ENCODE peak calls at places on chromosomes 16 and 17, in five cellular contexts. C, Y, G, D and S are unnamed samples.

GRCh38 chr16:21599994-21600773 is 807 bp downstream of the METTL9 start:
- DNase-seq in G (no peak), C (no peak), Y (peak; percentile 20), D (no peak), S (peak; percentile 69)

GRCh38 chr17:2928294-2928890 is 132.2 kb downstream of the RAP1GAP2 start:
- DNase-seq in Y (no peak), G (no peak), C (no peak), D (no peak), S (no peak)

GRCh38 chr17:38701504-38702165 is 3.4 kb upstream of the MLLT6 start:
- DNase-seq in D (peak; percentile 37), G (no peak), Y (peak; percentile 32), C (no peak), S (peak; percentile 13)

GRCh38 chr16:17273142-17273561 is 197.6 kb downstream of the XYLT1 start:
- DNase-seq in Y (peak; percentile 93), D (no peak), C (no peak), G (no peak), S (peak; percentile 88)

GRCh38 chr16:86355951-86356350 is 154.4 kb upstream of the FOXF1 start:
- DNase-seq in Y (no peak), D (no peak), C (no peak), G (no peak), S (no peak)

GRCh38 chr17:48055531-48056245 is 7.5 kb downstream of the NFE2L1 start:
- DNase-seq in Y (peak; percentile 79), D (no peak), G (no peak), C (no peak), S (peak; percentile 94)

GRCh38 chr17:15106540-15106939 is 158.6 kb downstream of the PMP22 start:
- DNase-seq in Y (no peak), C (no peak), G (no peak), D (no peak), S (no peak)

GRCh38 chr17:29177541-29177870 is 2.7 kb downstream of the MYO18A start:
- DNase-seq in G (no peak), D (no peak), Y (no peak), C (no peak), S (no peak)

GRCh38 chr16:57795431-57795878 is 6.8 kb downstream of the KIFC3 start:
- DNase-seq in G (peak; percentile 67), Y (peak; percentile 59), D (no peak), C (peak; percentile 67), S (peak; percentile 63)

GRCh38 chr17:41792835-41793748 is 6.6 kb upstream of the JUP start:
- DNase-seq in G (no peak), C (no peak), D (no peak), Y (no peak), S (peak; percentile 95)

GRCh38 chr16:52546291-52546941 is 527 bp downstream of the TOX3 start:
- DNase-seq in Y (no peak), D (no peak), G (peak; percentile 45), C (no peak), S (no peak)
- H3K4me3 ChIP-seq in Y (no peak overlapping the region), D (no peak overlapping the region), G (peak overlapping the region; percentile 64), C (peak overlapping the region; percentile 31), S (no peak overlapping the region)

GRCh38 chr16:1942810-1943726 is at the start of gene MSRB1:
- DNase-seq in C (peak; percentile 100), D (peak; percentile 99), Y (peak; percentile 98), G (peak; percentile 100), S (peak; percentile 98)

GRCh38 chr16:1940273-1941161 is 2.5 kb downstream of the MSRB1 start:
- DNase-seq in G (no peak), C (no peak), D (no peak), Y (no peak), S (no peak)

GRCh38 chr16:1938910-1939309 is 4.1 kb downstream of the MSRB1 start:
- DNase-seq in Y (no peak), C (no peak), G (no peak), D (no peak), S (no peak)

GRCh38 chr16:1941924-1942809 is 832 bp downstream of the MSRB1 start:
- DNase-seq in G (no peak), C (peak; percentile 75), Y (no peak), D (no peak), S (no peak)

GRCh38 chr16:1941162-1941923 is 1.7 kb downstream of the MSRB1 start:
- DNase-seq in D (no peak), Y (peak; percentile 74), G (no peak), C (no peak), S (no peak)
- TF ChIP-seq CTCF in D (no peak), Y (peak; percentile 35), G (no peak), C (no peak), S (peak; percentile 8)

GRCh38 chr16:56708821-56709685 is 20.9 kb upstream of the NUP93 start:
- DNase-seq in D (no peak), G (no peak), Y (no peak), C (no peak), S (no peak)
- H3K4me3 ChIP-seq in D (peak overlapping the region; percentile 65), G (no peak overlapping the region), Y (no peak overlapping the region), C (no peak overlapping the region), S (no peak overlapping the region)

GRCh38 chr17:49231563-49231894 is 942 bp upstream of the PHOSPHO1 start:
- DNase-seq in C (no peak), D (no peak), Y (no peak), G (no peak), S (no peak)
- TF ChIP-seq CTCF in C (no peak), D (no peak), Y (no peak), G (no peak), S (no peak)